ENCODE peak calls at places on chromosomes 6 and 20, in five cellular contexts. One of them, this sample, is unnamed.

GRCh38 chr6:28982476-28983266 is 22.4 kb downstream of the ZNF311 start:
- DNase-seq in T-helper 9 cell: no peak
- DNase-seq in endothelial cell of umbilical vein: no peak
- DNase-seq in stimulated activated CD8-positive, alpha-beta memory T cell treated with anti-CD3 and anti-CD28 coated beads, Interleukin-12 subunit alpha, Interleukin-12 subunit beta, amount 100 ng/mL, for 4 hours: no peak
- DNase-seq in endothelial cell: peak
- DNase-seq in this sample: no peak

GRCh38 chr6:18457065-18457817 is 70.1 kb downstream of the RNF144B start:
- DNase-seq in endothelial cell: no peak
- DNase-seq in stimulated activated CD8-positive, alpha-beta memory T cell treated with anti-CD3 and anti-CD28 coated beads, Interleukin-12 subunit alpha, Interleukin-12 subunit beta, amount 100 ng/mL, for 4 hours: no peak
- DNase-seq in T-helper 9 cell: no peak
- DNase-seq in endothelial cell of umbilical vein: no peak
- DNase-seq in this sample: no peak

GRCh38 chr20:24507182-24507853 is 37.9 kb downstream of the SYNDIG1 start:
- DNase-seq in endothelial cell of umbilical vein: no peak
- DNase-seq in T-helper 9 cell: no peak
- DNase-seq in stimulated activated CD8-positive, alpha-beta memory T cell treated with anti-CD3 and anti-CD28 coated beads, Interleukin-12 subunit alpha, Interleukin-12 subunit beta, amount 100 ng/mL, for 4 hours: no peak
- DNase-seq in endothelial cell: no peak
- DNase-seq in this sample: no peak

GRCh38 chr20:36396340-36396739 is 90.2 kb downstream of the DLGAP4 start:
- DNase-seq in T-helper 9 cell: no peak
- DNase-seq in endothelial cell of umbilical vein: no peak
- DNase-seq in endothelial cell: no peak
- DNase-seq in stimulated activated CD8-positive, alpha-beta memory T cell treated with anti-CD3 and anti-CD28 coated beads, Interleukin-12 subunit alpha, Interleukin-12 subunit beta, amount 100 ng/mL, for 4 hours: no peak
- DNase-seq in this sample: no peak

GRCh38 chr6:47083586-47084047 is 41.5 kb upstream of the ADGRF1 start:
- DNase-seq in endothelial cell of umbilical vein: peak
- DNase-seq in stimulated activated CD8-positive, alpha-beta memory T cell treated with anti-CD3 and anti-CD28 coated beads, Interleukin-12 subunit alpha, Interleukin-12 subunit beta, amount 100 ng/mL, for 4 hours: no peak
- DNase-seq in T-helper 9 cell: no peak
- DNase-seq in endothelial cell: no peak
- DNase-seq in this sample: peak

GRCh38 chr20:14925286-14925685 is 587.9 kb upstream of the FLRT3 start:
- DNase-seq in T-helper 9 cell: no peak
- DNase-seq in stimulated activated CD8-positive, alpha-beta memory T cell treated with anti-CD3 and anti-CD28 coated beads, Interleukin-12 subunit alpha, Interleukin-12 subunit beta, amount 100 ng/mL, for 4 hours: no peak
- DNase-seq in endothelial cell of umbilical vein: peak
- DNase-seq in endothelial cell: no peak
- DNase-seq in this sample: no peak

GRCh38 chr6:85920782-85921181 is 278.1 kb upstream of the SYNCRIP start:
- DNase-seq in stimulated activated CD8-positive, alpha-beta memory T cell treated with anti-CD3 and anti-CD28 coated beads, Interleukin-12 subunit alpha, Interleukin-12 subunit beta, amount 100 ng/mL, for 4 hours: no peak
- DNase-seq in T-helper 9 cell: no peak
- DNase-seq in endothelial cell: no peak
- DNase-seq in endothelial cell of umbilical vein: no peak
- DNase-seq in this sample: no peak

GRCh38 chr20:13216533-13216932 is 4.5 kb upstream of the ISM1 start:
- DNase-seq in stimulated activated CD8-positive, alpha-beta memory T cell treated with anti-CD3 and anti-CD28 coated beads, Interleukin-12 subunit alpha, Interleukin-12 subunit beta, amount 100 ng/mL, for 4 hours: no peak
- DNase-seq in endothelial cell of umbilical vein: no peak
- DNase-seq in endothelial cell: no peak
- DNase-seq in T-helper 9 cell: no peak
- DNase-seq in this sample: no peak

GRCh38 chr20:51318058-51318960 is 224.2 kb downstream of the NFATC2 start:
- DNase-seq in stimulated activated CD8-positive, alpha-beta memory T cell treated with anti-CD3 and anti-CD28 coated beads, Interleukin-12 subunit alpha, Interleukin-12 subunit beta, amount 100 ng/mL, for 4 hours: no peak
- DNase-seq in T-helper 9 cell: peak
- DNase-seq in endothelial cell: peak
- DNase-seq in endothelial cell of umbilical vein: peak
- DNase-seq in this sample: no peak

GRCh38 chr6:98118357-98119045 is 715.9 kb upstream of the POU3F2 start:
- DNase-seq in endothelial cell: no peak
- DNase-seq in stimulated activated CD8-positive, alpha-beta memory T cell treated with anti-CD3 and anti-CD28 coated beads, Interleukin-12 subunit alpha, Interleukin-12 subunit beta, amount 100 ng/mL, for 4 hours: no peak
- DNase-seq in endothelial cell of umbilical vein: no peak
- DNase-seq in T-helper 9 cell: no peak
- DNase-seq in this sample: no peak

GRCh38 chr20:1894471-1894950 is 696 bp upstream of the SIRPA start:
- DNase-seq in endothelial cell: peak
- DNase-seq in T-helper 9 cell: no peak
- DNase-seq in endothelial cell of umbilical vein: peak
- DNase-seq in stimulated activated CD8-positive, alpha-beta memory T cell treated with anti-CD3 and anti-CD28 coated beads, Interleukin-12 subunit alpha, Interleukin-12 subunit beta, amount 100 ng/mL, for 4 hours: no peak
- DNase-seq in this sample: no peak

GRCh38 chr6:134057478-134057877 is 5.1 kb upstream of the SLC2A12 start:
- DNase-seq in T-helper 9 cell: no peak
- DNase-seq in stimulated activated CD8-positive, alpha-beta memory T cell treated with anti-CD3 and anti-CD28 coated beads, Interleukin-12 subunit alpha, Interleukin-12 subunit beta, amount 100 ng/mL, for 4 hours: no peak
- DNase-seq in endothelial cell: no peak
- DNase-seq in endothelial cell of umbilical vein: no peak
- DNase-seq in this sample: no peak